ENCODE peak calls at places on chromosomes 6 and 20, in ten cellular contexts. One of them, this sample, is unnamed.

GRCh38 chr6:7367408-7367807 is 22.1 kb downstream of the CAGE1 start:
- DNase-seq in gastrocnemius medialis: no peak
- DNase-seq in NAMALWA: no peak
- DNase-seq in stimulated activated CD8-positive, alpha-beta memory T cell treated with anti-CD3 and anti-CD28 coated beads, Interleukin-12 subunit alpha, Interleukin-12 subunit beta, amount 100 ng/mL, for 4 hours: no peak
- DNase-seq in spleen: no peak
- DNase-seq in T-helper 17 cell: no peak
- DNase-seq in stimulated activated CD4-positive, alpha-beta T cell treated with anti-CD3 and anti-CD28 coated beads, Interleukin-1b, Interleukin-23, amount 100 ng/mL, for 4 hours: no peak
- DNase-seq in fibroblast of mammary gland: no peak
- DNase-seq in mammary epithelial cell: no peak
- DNase-seq in GM20000: no peak
- DNase-seq in this sample: no peak

GRCh38 chr20:64116016-64116415 is 8.7 kb upstream of the NPBWR2 start:
- DNase-seq in spleen: peak
- DNase-seq in stimulated activated CD8-positive, alpha-beta memory T cell treated with anti-CD3 and anti-CD28 coated beads, Interleukin-12 subunit alpha, Interleukin-12 subunit beta, amount 100 ng/mL, for 4 hours: no peak
- DNase-seq in NAMALWA: no peak
- DNase-seq in mammary epithelial cell: no peak
- DNase-seq in fibroblast of mammary gland: no peak
- DNase-seq in gastrocnemius medialis: no peak
- DNase-seq in stimulated activated CD4-positive, alpha-beta T cell treated with anti-CD3 and anti-CD28 coated beads, Interleukin-1b, Interleukin-23, amount 100 ng/mL, for 4 hours: no peak
- DNase-seq in GM20000: no peak
- DNase-seq in T-helper 17 cell: no peak
- DNase-seq in this sample: peak

GRCh38 chr6:38604700-38605099 is 35.0 kb downstream of the BTBD9 start:
- DNase-seq in stimulated activated CD4-positive, alpha-beta T cell treated with anti-CD3 and anti-CD28 coated beads, Interleukin-1b, Interleukin-23, amount 100 ng/mL, for 4 hours: no peak
- DNase-seq in spleen: no peak
- DNase-seq in stimulated activated CD8-positive, alpha-beta memory T cell treated with anti-CD3 and anti-CD28 coated beads, Interleukin-12 subunit alpha, Interleukin-12 subunit beta, amount 100 ng/mL, for 4 hours: no peak
- DNase-seq in mammary epithelial cell: no peak
- DNase-seq in NAMALWA: no peak
- DNase-seq in T-helper 17 cell: no peak
- DNase-seq in GM20000: no peak
- DNase-seq in fibroblast of mammary gland: peak
- DNase-seq in gastrocnemius medialis: no peak
- DNase-seq in this sample: peak

GRCh38 chr20:23132930-23133559 is 46.9 kb upstream of the CD93 start:
- DNase-seq in stimulated activated CD8-positive, alpha-beta memory T cell treated with anti-CD3 and anti-CD28 coated beads, Interleukin-12 subunit alpha, Interleukin-12 subunit beta, amount 100 ng/mL, for 4 hours: no peak
- DNase-seq in T-helper 17 cell: no peak
- DNase-seq in gastrocnemius medialis: peak
- DNase-seq in NAMALWA: no peak
- DNase-seq in fibroblast of mammary gland: no peak
- DNase-seq in GM20000: no peak
- DNase-seq in mammary epithelial cell: no peak
- DNase-seq in stimulated activated CD4-positive, alpha-beta T cell treated with anti-CD3 and anti-CD28 coated beads, Interleukin-1b, Interleukin-23, amount 100 ng/mL, for 4 hours: no peak
- DNase-seq in spleen: no peak
- DNase-seq in this sample: no peak

GRCh38 chr6:16227605-16228004 is 10.8 kb upstream of the GMPR start:
- DNase-seq in stimulated activated CD4-positive, alpha-beta T cell treated with anti-CD3 and anti-CD28 coated beads, Interleukin-1b, Interleukin-23, amount 100 ng/mL, for 4 hours: no peak
- DNase-seq in NAMALWA: no peak
- DNase-seq in gastrocnemius medialis: no peak
- DNase-seq in stimulated activated CD8-positive, alpha-beta memory T cell treated with anti-CD3 and anti-CD28 coated beads, Interleukin-12 subunit alpha, Interleukin-12 subunit beta, amount 100 ng/mL, for 4 hours: no peak
- DNase-seq in mammary epithelial cell: no peak
- DNase-seq in GM20000: no peak
- DNase-seq in spleen: no peak
- DNase-seq in T-helper 17 cell: no peak
- DNase-seq in fibroblast of mammary gland: no peak
- DNase-seq in this sample: no peak

GRCh38 chr6:137218473-137218916 is 690 bp downstream of the IFNGR1 start:
- DNase-seq in NAMALWA: peak
- DNase-seq in GM20000: peak
- DNase-seq in gastrocnemius medialis: peak
- DNase-seq in stimulated activated CD8-positive, alpha-beta memory T cell treated with anti-CD3 and anti-CD28 coated beads, Interleukin-12 subunit alpha, Interleukin-12 subunit beta, amount 100 ng/mL, for 4 hours: no peak
- DNase-seq in spleen: no peak
- DNase-seq in T-helper 17 cell: peak
- DNase-seq in stimulated activated CD4-positive, alpha-beta T cell treated with anti-CD3 and anti-CD28 coated beads, Interleukin-1b, Interleukin-23, amount 100 ng/mL, for 4 hours: peak
- DNase-seq in fibroblast of mammary gland: peak
- DNase-seq in mammary epithelial cell: peak
- DNase-seq in this sample: no peak

GRCh38 chr6:46821348-46821992 is 28.3 kb downstream of the MEP1A start:
- DNase-seq in gastrocnemius medialis: no peak
- DNase-seq in mammary epithelial cell: peak
- DNase-seq in NAMALWA: no peak
- DNase-seq in stimulated activated CD8-positive, alpha-beta memory T cell treated with anti-CD3 and anti-CD28 coated beads, Interleukin-12 subunit alpha, Interleukin-12 subunit beta, amount 100 ng/mL, for 4 hours: no peak
- DNase-seq in fibroblast of mammary gland: no peak
- DNase-seq in spleen: no peak
- DNase-seq in T-helper 17 cell: no peak
- DNase-seq in GM20000: no peak
- DNase-seq in stimulated activated CD4-positive, alpha-beta T cell treated with anti-CD3 and anti-CD28 coated beads, Interleukin-1b, Interleukin-23, amount 100 ng/mL, for 4 hours: no peak
- DNase-seq in this sample: no peak

GRCh38 chr6:118876814-118877213 is 17.1 kb upstream of the ASF1A start:
- DNase-seq in stimulated activated CD8-positive, alpha-beta memory T cell treated with anti-CD3 and anti-CD28 coated beads, Interleukin-12 subunit alpha, Interleukin-12 subunit beta, amount 100 ng/mL, for 4 hours: no peak
- DNase-seq in NAMALWA: no peak
- DNase-seq in fibroblast of mammary gland: peak
- DNase-seq in spleen: no peak
- DNase-seq in stimulated activated CD4-positive, alpha-beta T cell treated with anti-CD3 and anti-CD28 coated beads, Interleukin-1b, Interleukin-23, amount 100 ng/mL, for 4 hours: no peak
- DNase-seq in GM20000: no peak
- DNase-seq in T-helper 17 cell: no peak
- DNase-seq in gastrocnemius medialis: no peak
- DNase-seq in mammary epithelial cell: no peak
- DNase-seq in this sample: no peak

GRCh38 chr20:38658879-38659612 is 57.4 kb downstream of the ARHGAP40 start:
- DNase-seq in NAMALWA: peak
- DNase-seq in mammary epithelial cell: peak
- DNase-seq in stimulated activated CD8-positive, alpha-beta memory T cell treated with anti-CD3 and anti-CD28 coated beads, Interleukin-12 subunit alpha, Interleukin-12 subunit beta, amount 100 ng/mL, for 4 hours: no peak
- DNase-seq in spleen: no peak
- DNase-seq in GM20000: peak
- DNase-seq in T-helper 17 cell: peak
- DNase-seq in stimulated activated CD4-positive, alpha-beta T cell treated with anti-CD3 and anti-CD28 coated beads, Interleukin-1b, Interleukin-23, amount 100 ng/mL, for 4 hours: peak
- DNase-seq in gastrocnemius medialis: no peak
- DNase-seq in fibroblast of mammary gland: peak
- DNase-seq in this sample: no peak

GRCh38 chr6:69795469-69796080 is 1.2 kb downstream of the LMBRD1 start:
- DNase-seq in spleen: no peak
- DNase-seq in fibroblast of mammary gland: no peak
- DNase-seq in T-helper 17 cell: no peak
- DNase-seq in stimulated activated CD4-positive, alpha-beta T cell treated with anti-CD3 and anti-CD28 coated beads, Interleukin-1b, Interleukin-23, amount 100 ng/mL, for 4 hours: no peak
- DNase-seq in stimulated activated CD8-positive, alpha-beta memory T cell treated with anti-CD3 and anti-CD28 coated beads, Interleukin-12 subunit alpha, Interleukin-12 subunit beta, amount 100 ng/mL, for 4 hours: no peak
- DNase-seq in mammary epithelial cell: no peak
- DNase-seq in GM20000: peak
- DNase-seq in gastrocnemius medialis: no peak
- DNase-seq in NAMALWA: peak
- DNase-seq in this sample: no peak

GRCh38 chr20:38946836-38947235 is 15.3 kb upstream of the DHX35 start:
- DNase-seq in mammary epithelial cell: no peak
- DNase-seq in stimulated activated CD4-positive, alpha-beta T cell treated with anti-CD3 and anti-CD28 coated beads, Interleukin-1b, Interleukin-23, amount 100 ng/mL, for 4 hours: no peak
- DNase-seq in fibroblast of mammary gland: no peak
- DNase-seq in T-helper 17 cell: no peak
- DNase-seq in NAMALWA: no peak
- DNase-seq in spleen: no peak
- DNase-seq in stimulated activated CD8-positive, alpha-beta memory T cell treated with anti-CD3 and anti-CD28 coated beads, Interleukin-12 subunit alpha, Interleukin-12 subunit beta, amount 100 ng/mL, for 4 hours: no peak
- DNase-seq in gastrocnemius medialis: no peak
- DNase-seq in GM20000: no peak
- DNase-seq in this sample: no peak

GRCh38 chr20:32370897-32371296 is 12.8 kb downstream of the ASXL1 start:
- DNase-seq in NAMALWA: no peak
- DNase-seq in fibroblast of mammary gland: no peak
- DNase-seq in spleen: no peak
- DNase-seq in stimulated activated CD4-positive, alpha-beta T cell treated with anti-CD3 and anti-CD28 coated beads, Interleukin-1b, Interleukin-23, amount 100 ng/mL, for 4 hours: no peak
- DNase-seq in GM20000: no peak
- DNase-seq in gastrocnemius medialis: no peak
- DNase-seq in T-helper 17 cell: no peak
- DNase-seq in mammary epithelial cell: no peak
- DNase-seq in stimulated activated CD8-positive, alpha-beta memory T cell treated with anti-CD3 and anti-CD28 coated beads, Interleukin-12 subunit alpha, Interleukin-12 subunit beta, amount 100 ng/mL, for 4 hours: no peak
- DNase-seq in this sample: no peak

GRCh38 chr6:105806486-105806920 is 279.6 kb upstream of the PRDM1 start:
- DNase-seq in T-helper 17 cell: no peak
- DNase-seq in spleen: no peak
- DNase-seq in fibroblast of mammary gland: no peak
- DNase-seq in gastrocnemius medialis: no peak
- DNase-seq in NAMALWA: no peak
- DNase-seq in stimulated activated CD4-positive, alpha-beta T cell treated with anti-CD3 and anti-CD28 coated beads, Interleukin-1b, Interleukin-23, amount 100 ng/mL, for 4 hours: no peak
- DNase-seq in mammary epithelial cell: no peak
- DNase-seq in stimulated activated CD8-positive, alpha-beta memory T cell treated with anti-CD3 and anti-CD28 coated beads, Interleukin-12 subunit alpha, Interleukin-12 subunit beta, amount 100 ng/mL, for 4 hours: no peak
- DNase-seq in GM20000: no peak
- DNase-seq in this sample: no peak

GRCh38 chr6:149903938-149904611 is 6.2 kb upstream of the RAET1E start:
- DNase-seq in spleen: peak
- DNase-seq in T-helper 17 cell: no peak
- DNase-seq in GM20000: no peak
- DNase-seq in fibroblast of mammary gland: no peak
- DNase-seq in gastrocnemius medialis: no peak
- DNase-seq in stimulated activated CD8-positive, alpha-beta memory T cell treated with anti-CD3 and anti-CD28 coated beads, Interleukin-12 subunit alpha, Interleukin-12 subunit beta, amount 100 ng/mL, for 4 hours: no peak
- DNase-seq in stimulated activated CD4-positive, alpha-beta T cell treated with anti-CD3 and anti-CD28 coated beads, Interleukin-1b, Interleukin-23, amount 100 ng/mL, for 4 hours: no peak
- DNase-seq in mammary epithelial cell: no peak
- DNase-seq in NAMALWA: no peak
- DNase-seq in this sample: no peak

GRCh38 chr6:92723390-92723931 is 695.9 kb downstream of the EPHA7 start:
- DNase-seq in gastrocnemius medialis: no peak
- DNase-seq in mammary epithelial cell: no peak
- DNase-seq in GM20000: no peak
- DNase-seq in stimulated activated CD4-positive, alpha-beta T cell treated with anti-CD3 and anti-CD28 coated beads, Interleukin-1b, Interleukin-23, amount 100 ng/mL, for 4 hours: no peak
- DNase-seq in NAMALWA: no peak
- DNase-seq in T-helper 17 cell: no peak
- DNase-seq in spleen: peak
- DNase-seq in fibroblast of mammary gland: no peak
- DNase-seq in stimulated activated CD8-positive, alpha-beta memory T cell treated with anti-CD3 and anti-CD28 coated beads, Interleukin-12 subunit alpha, Interleukin-12 subunit beta, amount 100 ng/mL, for 4 hours: no peak
- DNase-seq in this sample: peak

GRCh38 chr6:105209950-105210706 is 30.3 kb upstream of the POPDC3 start:
- DNase-seq in stimulated activated CD8-positive, alpha-beta memory T cell treated with anti-CD3 and anti-CD28 coated beads, Interleukin-12 subunit alpha, Interleukin-12 subunit beta, amount 100 ng/mL, for 4 hours: no peak
- DNase-seq in fibroblast of mammary gland: peak
- DNase-seq in stimulated activated CD4-positive, alpha-beta T cell treated with anti-CD3 and anti-CD28 coated beads, Interleukin-1b, Interleukin-23, amount 100 ng/mL, for 4 hours: no peak
- DNase-seq in spleen: no peak
- DNase-seq in GM20000: no peak
- DNase-seq in mammary epithelial cell: peak
- DNase-seq in T-helper 17 cell: no peak
- DNase-seq in NAMALWA: no peak
- DNase-seq in gastrocnemius medialis: no peak
- DNase-seq in this sample: no peak

GRCh38 chr6:7381092-7381491 is 8.4 kb downstream of the CAGE1 start:
- DNase-seq in gastrocnemius medialis: no peak
- DNase-seq in spleen: no peak
- DNase-seq in stimulated activated CD8-positive, alpha-beta memory T cell treated with anti-CD3 and anti-CD28 coated beads, Interleukin-12 subunit alpha, Interleukin-12 subunit beta, amount 100 ng/mL, for 4 hours: no peak
- DNase-seq in fibroblast of mammary gland: no peak
- DNase-seq in T-helper 17 cell: no peak
- DNase-seq in stimulated activated CD4-positive, alpha-beta T cell treated with anti-CD3 and anti-CD28 coated beads, Interleukin-1b, Interleukin-23, amount 100 ng/mL, for 4 hours: no peak
- DNase-seq in GM20000: no peak
- DNase-seq in mammary epithelial cell: no peak
- DNase-seq in NAMALWA: no peak
- DNase-seq in this sample: no peak

GRCh38 chr6:6006428-6007310 is at the start of gene NRN1:
- DNase-seq in NAMALWA: no peak
- DNase-seq in T-helper 17 cell: no peak
- DNase-seq in mammary epithelial cell: peak
- DNase-seq in gastrocnemius medialis: no peak
- DNase-seq in stimulated activated CD4-positive, alpha-beta T cell treated with anti-CD3 and anti-CD28 coated beads, Interleukin-1b, Interleukin-23, amount 100 ng/mL, for 4 hours: no peak
- DNase-seq in stimulated activated CD8-positive, alpha-beta memory T cell treated with anti-CD3 and anti-CD28 coated beads, Interleukin-12 subunit alpha, Interleukin-12 subunit beta, amount 100 ng/mL, for 4 hours: no peak
- DNase-seq in spleen: no peak
- DNase-seq in fibroblast of mammary gland: peak
- DNase-seq in GM20000: peak
- DNase-seq in this sample: no peak

GRCh38 chr6:33621396-33622388 is 570 bp downstream of the ITPR3 start:
- DNase-seq in spleen: peak
- DNase-seq in stimulated activated CD8-positive, alpha-beta memory T cell treated with anti-CD3 and anti-CD28 coated beads, Interleukin-12 subunit alpha, Interleukin-12 subunit beta, amount 100 ng/mL, for 4 hours: peak
- DNase-seq in fibroblast of mammary gland: peak
- DNase-seq in T-helper 17 cell: no peak
- DNase-seq in NAMALWA: peak
- DNase-seq in stimulated activated CD4-positive, alpha-beta T cell treated with anti-CD3 and anti-CD28 coated beads, Interleukin-1b, Interleukin-23, amount 100 ng/mL, for 4 hours: peak
- DNase-seq in mammary epithelial cell: peak
- DNase-seq in gastrocnemius medialis: no peak
- DNase-seq in GM20000: peak
- DNase-seq in this sample: peak

GRCh38 chr6:116405147-116405546 is 34.4 kb downstream of the DSE start:
- DNase-seq in NAMALWA: peak
- DNase-seq in stimulated activated CD8-positive, alpha-beta memory T cell treated with anti-CD3 and anti-CD28 coated beads, Interleukin-12 subunit alpha, Interleukin-12 subunit beta, amount 100 ng/mL, for 4 hours: no peak
- DNase-seq in mammary epithelial cell: no peak
- DNase-seq in spleen: no peak
- DNase-seq in GM20000: peak
- DNase-seq in T-helper 17 cell: no peak
- DNase-seq in stimulated activated CD4-positive, alpha-beta T cell treated with anti-CD3 and anti-CD28 coated beads, Interleukin-1b, Interleukin-23, amount 100 ng/mL, for 4 hours: no peak
- DNase-seq in gastrocnemius medialis: no peak
- DNase-seq in fibroblast of mammary gland: peak
- DNase-seq in this sample: no peak

GRCh38 chr6:17966451-17966850 is 21.0 kb downstream of the KIF13A start:
- DNase-seq in NAMALWA: no peak
- DNase-seq in fibroblast of mammary gland: no peak
- DNase-seq in mammary epithelial cell: no peak
- DNase-seq in stimulated activated CD8-positive, alpha-beta memory T cell treated with anti-CD3 and anti-CD28 coated beads, Interleukin-12 subunit alpha, Interleukin-12 subunit beta, amount 100 ng/mL, for 4 hours: no peak
- DNase-seq in gastrocnemius medialis: no peak
- DNase-seq in T-helper 17 cell: no peak
- DNase-seq in stimulated activated CD4-positive, alpha-beta T cell treated with anti-CD3 and anti-CD28 coated beads, Interleukin-1b, Interleukin-23, amount 100 ng/mL, for 4 hours: no peak
- DNase-seq in spleen: no peak
- DNase-seq in GM20000: no peak
- DNase-seq in this sample: no peak

GRCh38 chr6:29887330-29887818 is 55.0 kb upstream of the HLA-A start:
- DNase-seq in stimulated activated CD4-positive, alpha-beta T cell treated with anti-CD3 and anti-CD28 coated beads, Interleukin-1b, Interleukin-23, amount 100 ng/mL, for 4 hours: peak
- DNase-seq in T-helper 17 cell: peak
- DNase-seq in spleen: peak
- DNase-seq in gastrocnemius medialis: peak
- DNase-seq in fibroblast of mammary gland: peak
- DNase-seq in NAMALWA: peak
- DNase-seq in mammary epithelial cell: peak
- DNase-seq in GM20000: no peak
- DNase-seq in stimulated activated CD8-positive, alpha-beta memory T cell treated with anti-CD3 and anti-CD28 coated beads, Interleukin-12 subunit alpha, Interleukin-12 subunit beta, amount 100 ng/mL, for 4 hours: peak
- DNase-seq in this sample: peak

GRCh38 chr6:167811689-167812487 is 14.8 kb upstream of the AFDN start:
- DNase-seq in fibroblast of mammary gland: no peak
- DNase-seq in mammary epithelial cell: no peak
- DNase-seq in spleen: no peak
- DNase-seq in gastrocnemius medialis: no peak
- DNase-seq in T-helper 17 cell: no peak
- DNase-seq in GM20000: no peak
- DNase-seq in stimulated activated CD8-positive, alpha-beta memory T cell treated with anti-CD3 and anti-CD28 coated beads, Interleukin-12 subunit alpha, Interleukin-12 subunit beta, amount 100 ng/mL, for 4 hours: no peak
- DNase-seq in NAMALWA: peak
- DNase-seq in stimulated activated CD4-positive, alpha-beta T cell treated with anti-CD3 and anti-CD28 coated beads, Interleukin-1b, Interleukin-23, amount 100 ng/mL, for 4 hours: no peak
- DNase-seq in this sample: no peak

GRCh38 chr6:36025932-36026327 is 1.5 kb upstream of the SLC26A8 start:
- DNase-seq in NAMALWA: no peak
- DNase-seq in mammary epithelial cell: no peak
- DNase-seq in stimulated activated CD8-positive, alpha-beta memory T cell treated with anti-CD3 and anti-CD28 coated beads, Interleukin-12 subunit alpha, Interleukin-12 subunit beta, amount 100 ng/mL, for 4 hours: no peak
- DNase-seq in spleen: no peak
- DNase-seq in gastrocnemius medialis: no peak
- DNase-seq in stimulated activated CD4-positive, alpha-beta T cell treated with anti-CD3 and anti-CD28 coated beads, Interleukin-1b, Interleukin-23, amount 100 ng/mL, for 4 hours: no peak
- DNase-seq in T-helper 17 cell: no peak
- DNase-seq in fibroblast of mammary gland: peak
- DNase-seq in GM20000: no peak
- DNase-seq in this sample: no peak

GRCh38 chr6:143260857-143261256 is 189.6 kb downstream of the ADAT2 start:
- DNase-seq in fibroblast of mammary gland: peak
- DNase-seq in GM20000: no peak
- DNase-seq in mammary epithelial cell: peak
- DNase-seq in stimulated activated CD8-positive, alpha-beta memory T cell treated with anti-CD3 and anti-CD28 coated beads, Interleukin-12 subunit alpha, Interleukin-12 subunit beta, amount 100 ng/mL, for 4 hours: no peak
- DNase-seq in gastrocnemius medialis: no peak
- DNase-seq in spleen: no peak
- DNase-seq in NAMALWA: no peak
- DNase-seq in T-helper 17 cell: no peak
- DNase-seq in stimulated activated CD4-positive, alpha-beta T cell treated with anti-CD3 and anti-CD28 coated beads, Interleukin-1b, Interleukin-23, amount 100 ng/mL, for 4 hours: no peak
- DNase-seq in this sample: no peak

GRCh38 chr20:9353916-9354276 is 160.5 kb upstream of the LAMP5 start:
- DNase-seq in fibroblast of mammary gland: peak
- DNase-seq in GM20000: no peak
- DNase-seq in stimulated activated CD8-positive, alpha-beta memory T cell treated with anti-CD3 and anti-CD28 coated beads, Interleukin-12 subunit alpha, Interleukin-12 subunit beta, amount 100 ng/mL, for 4 hours: no peak
- DNase-seq in spleen: no peak
- DNase-seq in mammary epithelial cell: no peak
- DNase-seq in NAMALWA: no peak
- DNase-seq in T-helper 17 cell: no peak
- DNase-seq in stimulated activated CD4-positive, alpha-beta T cell treated with anti-CD3 and anti-CD28 coated beads, Interleukin-1b, Interleukin-23, amount 100 ng/mL, for 4 hours: no peak
- DNase-seq in gastrocnemius medialis: no peak
- DNase-seq in this sample: no peak

GRCh38 chr6:158611600-158612041 is 32.9 kb downstream of the DYNLT1 start:
- DNase-seq in spleen: no peak
- DNase-seq in stimulated activated CD4-positive, alpha-beta T cell treated with anti-CD3 and anti-CD28 coated beads, Interleukin-1b, Interleukin-23, amount 100 ng/mL, for 4 hours: no peak
- DNase-seq in NAMALWA: no peak
- DNase-seq in mammary epithelial cell: peak
- DNase-seq in gastrocnemius medialis: no peak
- DNase-seq in GM20000: no peak
- DNase-seq in T-helper 17 cell: no peak
- DNase-seq in stimulated activated CD8-positive, alpha-beta memory T cell treated with anti-CD3 and anti-CD28 coated beads, Interleukin-12 subunit alpha, Interleukin-12 subunit beta, amount 100 ng/mL, for 4 hours: no peak
- DNase-seq in fibroblast of mammary gland: no peak
- DNase-seq in this sample: peak

This sample was measured in upper lobe of right lung.